ENCODE peak calls at places on chromosome 10, in seven cellular contexts. O is stomach, T is GM10248, N is fibroblast of the conjunctiva, Q is NCI-H1092 treated with DMSO at 0.1 percent for 48 hours, C is T follicular helper cell, G is A172. A is an unnamed sample.

GRCh38 chr10:91576096-91576545 is 56.8 kb downstream of the PPP1R3C start:
- DNase-seq in Q (no peak), G (no peak), N (no peak), T (no peak), O (no peak), C (no peak), A (no peak)

GRCh38 chr10:117616179-117616578 is 73.6 kb downstream of the EMX2 start:
- DNase-seq in N (no peak), C (no peak), T (peak), O (no peak), G (no peak), Q (no peak), A (no peak)

GRCh38 chr10:75263806-75264205 is 28.0 kb upstream of the COMTD1 start:
- DNase-seq in G (no peak), Q (no peak), T (no peak), N (no peak), O (peak), C (no peak), A (no peak)

GRCh38 chr10:44974082-44974627 is 4.5 kb downstream of the DEPP1 start:
- DNase-seq in N (no peak), T (no peak), G (no peak), Q (no peak), O (no peak), C (no peak), A (no peak)

GRCh38 chr10:91197044-91197651 is 23.3 kb upstream of the PCGF5 start:
- DNase-seq in C (no peak), O (no peak), Q (no peak), G (peak), N (no peak), T (no peak), A (no peak)

GRCh38 chr10:77185696-77186095 is 451.9 kb downstream of the KCNMA1 start:
- DNase-seq in N (no peak), C (no peak), T (no peak), Q (no peak), O (no peak), G (no peak), A (no peak)

GRCh38 chr10:34121125-34121973 is 693.7 kb downstream of the PARD3 start:
- DNase-seq in T (no peak), O (no peak), N (no peak), G (no peak), C (no peak), Q (peak), A (no peak)

GRCh38 chr10:49616421-49617230 is 2.8 kb downstream of the CHAT start:
- DNase-seq in Q (no peak), T (no peak), O (no peak), N (no peak), C (no peak), G (no peak), A (no peak)

GRCh38 chr10:58817499-58817898 is 304.8 kb downstream of the BICC1 start:
- DNase-seq in G (no peak), N (no peak), Q (no peak), C (no peak), O (no peak), T (no peak), A (no peak)

GRCh38 chr10:64332551-64332950 is 811.4 kb downstream of the REEP3 start:
- DNase-seq in G (no peak), T (no peak), Q (no peak), O (no peak), N (no peak), C (no peak), A (no peak)

GRCh38 chr10:93716771-93717170 is 14.4 kb upstream of the FRA10AC1 start:
- DNase-seq in O (no peak), N (no peak), T (no peak), G (no peak), Q (no peak), C (no peak), A (no peak)

GRCh38 chr10:99808285-99808684 is 25.8 kb downstream of the ABCC2 start:
- DNase-seq in G (no peak), O (no peak), T (no peak), N (no peak), Q (no peak), C (no peak), A (no peak)

GRCh38 chr10:130742936-130743675 is 568.4 kb downstream of the TCERG1L start:
- DNase-seq in Q (no peak), N (no peak), T (no peak), C (no peak), G (no peak), O (peak), A (no peak)

GRCh38 chr10:130422366-130423324 is 286.5 kb downstream of the GLRX3 start:
- DNase-seq in O (no peak), G (no peak), T (no peak), Q (no peak), C (no peak), N (no peak), A (no peak)

GRCh38 chr10:6018422-6018821 is 41.1 kb upstream of the IL15RA start:
- DNase-seq in N (no peak), O (no peak), C (no peak), T (no peak), Q (no peak), G (no peak), A (no peak)

GRCh38 chr10:48502791-48503190 is 102.1 kb downstream of the ARHGAP22 start:
- DNase-seq in N (no peak), C (no peak), T (no peak), G (no peak), O (peak), Q (no peak), A (peak)

GRCh38 chr10:122703483-122704448 is 4.1 kb upstream of the C10orf120 start:
- DNase-seq in N (peak), Q (peak), T (peak), C (peak), O (peak), G (peak), A (peak)

GRCh38 chr10:63642808-63643207 is 121.6 kb downstream of the REEP3 start:
- DNase-seq in Q (no peak), C (no peak), G (no peak), T (no peak), N (no peak), O (no peak), A (no peak)

GRCh38 chr10:100881552-100882250 is 31.1 kb upstream of the SLF2 start:
- DNase-seq in C (no peak), T (no peak), G (no peak), Q (no peak), O (no peak), N (no peak), A (no peak)

GRCh38 chr10:132390455-132391371 is 6.3 kb upstream of the PWWP2B start:
- DNase-seq in C (no peak), O (peak), Q (no peak), G (no peak), T (no peak), N (no peak), A (peak)

GRCh38 chr10:79385804-79386531 is 38.7 kb downstream of the PPIF start:
- DNase-seq in C (no peak), Q (no peak), O (no peak), G (no peak), N (no peak), T (peak), A (peak)

GRCh38 chr10:74151879-74152722 is 1.1 kb downstream of the ADK start:
- DNase-seq in T (no peak), C (no peak), Q (no peak), G (no peak), O (no peak), N (no peak), A (no peak)

A was measured in mesothelial cell of epicardium.